ENCODE peak calls at places on chromosome 1, in six cellular contexts. One of them, this sample, is unnamed.

GRCh38 chr1:165298081-165298820 is 58.3 kb downstream of the LMX1A start:
- DNase-seq in HFF-Myc: no peak
- DNase-seq in stimulated activated CD4-positive, alpha-beta T cell treated with anti-CD3 and anti-CD28 coated beads, Interleukin-12 subunit alpha, Interleukin-12 subunit beta, amount 100 ng/mL, for 4 hours: no peak
- DNase-seq in stimulated activated CD8-positive, alpha-beta memory T cell treated with anti-CD3 and anti-CD28 coated beads, Interleukin-2, amount 100 ng/mL, for 1 hour: no peak
- DNase-seq in EL: no peak
- DNase-seq in C1 segment of cervical spinal cord: no peak
- DNase-seq in this sample: no peak

GRCh38 chr1:161805399-161806197 is 39.5 kb downstream of the ATF6 start:
- DNase-seq in HFF-Myc: no peak
- DNase-seq in stimulated activated CD4-positive, alpha-beta T cell treated with anti-CD3 and anti-CD28 coated beads, Interleukin-12 subunit alpha, Interleukin-12 subunit beta, amount 100 ng/mL, for 4 hours: no peak
- DNase-seq in stimulated activated CD8-positive, alpha-beta memory T cell treated with anti-CD3 and anti-CD28 coated beads, Interleukin-2, amount 100 ng/mL, for 1 hour: no peak
- DNase-seq in EL: no peak
- DNase-seq in C1 segment of cervical spinal cord: no peak
- DNase-seq in this sample: no peak

GRCh38 chr1:193486671-193487229 is 300.3 kb upstream of the B3GALT2 start:
- DNase-seq in HFF-Myc: no peak
- DNase-seq in stimulated activated CD4-positive, alpha-beta T cell treated with anti-CD3 and anti-CD28 coated beads, Interleukin-12 subunit alpha, Interleukin-12 subunit beta, amount 100 ng/mL, for 4 hours: no peak
- DNase-seq in stimulated activated CD8-positive, alpha-beta memory T cell treated with anti-CD3 and anti-CD28 coated beads, Interleukin-2, amount 100 ng/mL, for 1 hour: no peak
- DNase-seq in EL: no peak
- DNase-seq in C1 segment of cervical spinal cord: no peak
- DNase-seq in this sample: no peak

GRCh38 chr1:81313289-81313688 is 487.4 kb upstream of the ADGRL2 start:
- DNase-seq in HFF-Myc: no peak
- DNase-seq in stimulated activated CD4-positive, alpha-beta T cell treated with anti-CD3 and anti-CD28 coated beads, Interleukin-12 subunit alpha, Interleukin-12 subunit beta, amount 100 ng/mL, for 4 hours: no peak
- DNase-seq in stimulated activated CD8-positive, alpha-beta memory T cell treated with anti-CD3 and anti-CD28 coated beads, Interleukin-2, amount 100 ng/mL, for 1 hour: no peak
- DNase-seq in EL: no peak
- DNase-seq in C1 segment of cervical spinal cord: no peak
- DNase-seq in this sample: no peak

GRCh38 chr1:169003864-169004516 is 102.5 kb upstream of the ATP1B1 start:
- DNase-seq in HFF-Myc: no peak
- DNase-seq in stimulated activated CD4-positive, alpha-beta T cell treated with anti-CD3 and anti-CD28 coated beads, Interleukin-12 subunit alpha, Interleukin-12 subunit beta, amount 100 ng/mL, for 4 hours: no peak
- DNase-seq in stimulated activated CD8-positive, alpha-beta memory T cell treated with anti-CD3 and anti-CD28 coated beads, Interleukin-2, amount 100 ng/mL, for 1 hour: no peak
- DNase-seq in EL: peak; percentile 13
- DNase-seq in C1 segment of cervical spinal cord: no peak
- DNase-seq in this sample: no peak

GRCh38 chr1:48105167-48105566 is 108.0 kb upstream of the TRABD2B start:
- DNase-seq in HFF-Myc: no peak
- DNase-seq in stimulated activated CD4-positive, alpha-beta T cell treated with anti-CD3 and anti-CD28 coated beads, Interleukin-12 subunit alpha, Interleukin-12 subunit beta, amount 100 ng/mL, for 4 hours: no peak
- DNase-seq in stimulated activated CD8-positive, alpha-beta memory T cell treated with anti-CD3 and anti-CD28 coated beads, Interleukin-2, amount 100 ng/mL, for 1 hour: no peak
- DNase-seq in EL: no peak
- DNase-seq in C1 segment of cervical spinal cord: no peak
- DNase-seq in this sample: no peak

GRCh38 chr1:235075121-235075954 is 53.3 kb downstream of the TOMM20 start:
- DNase-seq in HFF-Myc: peak; percentile 53
- DNase-seq in stimulated activated CD4-positive, alpha-beta T cell treated with anti-CD3 and anti-CD28 coated beads, Interleukin-12 subunit alpha, Interleukin-12 subunit beta, amount 100 ng/mL, for 4 hours: peak; percentile 67
- DNase-seq in stimulated activated CD8-positive, alpha-beta memory T cell treated with anti-CD3 and anti-CD28 coated beads, Interleukin-2, amount 100 ng/mL, for 1 hour: peak; percentile 47
- DNase-seq in EL: peak; percentile 88
- DNase-seq in C1 segment of cervical spinal cord: peak; percentile 74
- DNase-seq in this sample: no peak

GRCh38 chr1:245934409-245934808 is 572.7 kb downstream of the SMYD3 start:
- DNase-seq in HFF-Myc: no peak
- DNase-seq in stimulated activated CD4-positive, alpha-beta T cell treated with anti-CD3 and anti-CD28 coated beads, Interleukin-12 subunit alpha, Interleukin-12 subunit beta, amount 100 ng/mL, for 4 hours: no peak
- DNase-seq in stimulated activated CD8-positive, alpha-beta memory T cell treated with anti-CD3 and anti-CD28 coated beads, Interleukin-2, amount 100 ng/mL, for 1 hour: no peak
- DNase-seq in EL: no peak
- DNase-seq in C1 segment of cervical spinal cord: no peak
- DNase-seq in this sample: no peak

GRCh38 chr1:179091691-179092165 is 9.9 kb downstream of the TOR3A start:
- DNase-seq in HFF-Myc: no peak
- DNase-seq in stimulated activated CD4-positive, alpha-beta T cell treated with anti-CD3 and anti-CD28 coated beads, Interleukin-12 subunit alpha, Interleukin-12 subunit beta, amount 100 ng/mL, for 4 hours: no peak
- DNase-seq in stimulated activated CD8-positive, alpha-beta memory T cell treated with anti-CD3 and anti-CD28 coated beads, Interleukin-2, amount 100 ng/mL, for 1 hour: no peak
- DNase-seq in EL: peak; percentile 57
- DNase-seq in C1 segment of cervical spinal cord: no peak
- DNase-seq in this sample: no peak

GRCh38 chr1:36101546-36101945 is 12.9 kb downstream of the ADPRS start:
- DNase-seq in HFF-Myc: no peak
- DNase-seq in stimulated activated CD4-positive, alpha-beta T cell treated with anti-CD3 and anti-CD28 coated beads, Interleukin-12 subunit alpha, Interleukin-12 subunit beta, amount 100 ng/mL, for 4 hours: no peak
- DNase-seq in stimulated activated CD8-positive, alpha-beta memory T cell treated with anti-CD3 and anti-CD28 coated beads, Interleukin-2, amount 100 ng/mL, for 1 hour: no peak
- DNase-seq in EL: no peak
- DNase-seq in C1 segment of cervical spinal cord: no peak
- DNase-seq in this sample: no peak

GRCh38 chr1:93846151-93846928 is 32.7 kb downstream of the DNTTIP2 start:
- DNase-seq in HFF-Myc: peak; percentile 49
- DNase-seq in stimulated activated CD4-positive, alpha-beta T cell treated with anti-CD3 and anti-CD28 coated beads, Interleukin-12 subunit alpha, Interleukin-12 subunit beta, amount 100 ng/mL, for 4 hours: peak; percentile 77
- DNase-seq in stimulated activated CD8-positive, alpha-beta memory T cell treated with anti-CD3 and anti-CD28 coated beads, Interleukin-2, amount 100 ng/mL, for 1 hour: peak; percentile 73
- DNase-seq in EL: peak; percentile 86
- DNase-seq in C1 segment of cervical spinal cord: peak; percentile 78
- DNase-seq in this sample: peak; percentile 83

GRCh38 chr1:9271861-9272595 is 20.7 kb upstream of the SPSB1 start:
- DNase-seq in HFF-Myc: no peak
- DNase-seq in stimulated activated CD4-positive, alpha-beta T cell treated with anti-CD3 and anti-CD28 coated beads, Interleukin-12 subunit alpha, Interleukin-12 subunit beta, amount 100 ng/mL, for 4 hours: no peak
- DNase-seq in stimulated activated CD8-positive, alpha-beta memory T cell treated with anti-CD3 and anti-CD28 coated beads, Interleukin-2, amount 100 ng/mL, for 1 hour: no peak
- DNase-seq in EL: no peak
- DNase-seq in C1 segment of cervical spinal cord: no peak
- DNase-seq in this sample: no peak

GRCh38 chr1:75265792-75266191 is 131.6 kb downstream of the LHX8 start:
- DNase-seq in HFF-Myc: peak; percentile 12
- DNase-seq in stimulated activated CD4-positive, alpha-beta T cell treated with anti-CD3 and anti-CD28 coated beads, Interleukin-12 subunit alpha, Interleukin-12 subunit beta, amount 100 ng/mL, for 4 hours: no peak
- DNase-seq in stimulated activated CD8-positive, alpha-beta memory T cell treated with anti-CD3 and anti-CD28 coated beads, Interleukin-2, amount 100 ng/mL, for 1 hour: no peak
- DNase-seq in EL: peak; percentile 15
- DNase-seq in C1 segment of cervical spinal cord: no peak
- DNase-seq in this sample: peak; percentile 7

GRCh38 chr1:203287109-203287893 is 18.0 kb upstream of the BTG2 start:
- DNase-seq in HFF-Myc: no peak
- DNase-seq in stimulated activated CD4-positive, alpha-beta T cell treated with anti-CD3 and anti-CD28 coated beads, Interleukin-12 subunit alpha, Interleukin-12 subunit beta, amount 100 ng/mL, for 4 hours: peak; percentile 59
- DNase-seq in stimulated activated CD8-positive, alpha-beta memory T cell treated with anti-CD3 and anti-CD28 coated beads, Interleukin-2, amount 100 ng/mL, for 1 hour: peak; percentile 69
- DNase-seq in EL: no peak
- DNase-seq in C1 segment of cervical spinal cord: peak; percentile 61
- DNase-seq in this sample: no peak

GRCh38 chr1:228151526-228151925 is 1.8 kb downstream of the GJC2 start:
- DNase-seq in HFF-Myc: no peak
- DNase-seq in stimulated activated CD4-positive, alpha-beta T cell treated with anti-CD3 and anti-CD28 coated beads, Interleukin-12 subunit alpha, Interleukin-12 subunit beta, amount 100 ng/mL, for 4 hours: no peak
- DNase-seq in stimulated activated CD8-positive, alpha-beta memory T cell treated with anti-CD3 and anti-CD28 coated beads, Interleukin-2, amount 100 ng/mL, for 1 hour: no peak
- DNase-seq in EL: no peak
- DNase-seq in C1 segment of cervical spinal cord: no peak
- DNase-seq in this sample: no peak

This sample was measured in neural crest cell.